ENCODE peak calls at places on chromosomes 4 and X, in five cellular contexts. R is amniotic stem cell; J is cerebellar nuclear complex; Z is CD8-positive, alpha-beta memory T cell; Q is activated T-helper 1 cell treated with anti-CD3 and anti-CD28 coated beads, Interleukin-2, amount 50 U/mL, for 16 hours. A is an unnamed sample.

GRCh38 chr4:159777689-159778088 is 674.8 kb downstream of the RAPGEF2 start:
- DNase-seq in R (no peak), J (no peak), Z (no peak), Q (no peak), A (no peak)

GRCh38 chrX:16797358-16797757 is 11.1 kb downstream of the TXLNG start:
- DNase-seq in R (no peak), J (peak), Z (no peak), Q (no peak), A (no peak)

GRCh38 chrX:10617964-10618342 is 2.4 kb downstream of the MID1 start:
- DNase-seq in R (no peak), J (no peak), Z (no peak), Q (no peak), A (peak)

GRCh38 chr4:152970102-152970820 is 34.1 kb downstream of the FHDC1 start:
- DNase-seq in R (peak), J (no peak), Z (no peak), Q (no peak), A (no peak)

GRCh38 chr4:72604324-72604723 is 35.3 kb upstream of the ADAMTS3 start:
- DNase-seq in R (no peak), J (no peak), Z (no peak), Q (no peak), A (no peak)

GRCh38 chr4:76752911-76753494 is 144.9 kb downstream of the SOWAHB start:
- DNase-seq in R (peak), J (peak), Z (no peak), Q (no peak), A (peak)

GRCh38 chr4:130640583-130640982 is 1544.6 kb downstream of the C4orf33 start:
- DNase-seq in R (no peak), J (no peak), Z (no peak), Q (no peak), A (no peak)

GRCh38 chr4:103162176-103162575 is 36.0 kb downstream of the CENPE start:
- DNase-seq in R (no peak), J (no peak), Z (no peak), Q (no peak), A (no peak)

GRCh38 chrX:318739-319578 is at the start of gene GTPBP6:
- DNase-seq in R (no peak), J (no peak), Z (peak), Q (peak), A (peak)

GRCh38 chr4:142352682-142353081 is 493.4 kb downstream of the INPP4B start:
- DNase-seq in R (no peak), J (no peak), Z (no peak), Q (no peak), A (no peak)

A was measured in ACHN.